ENCODE peak calls at places on chromosomes 1 and 21, in seven cellular contexts. One of them, this sample, is unnamed.
A peak's percentile ranks its signal among the peaks of the same experiment; 100 is the strongest.

GRCh38 chr1:197666769-197667285 is 108.5 kb downstream of the DENND1B start:
- DNase-seq in GM12878: no peak
- DNase-seq in K562: no peak
- DNase-seq in HCT116: no peak
- DNase-seq in HepG2: no peak
- DNase-seq in H1: no peak
- DNase-seq in SK-N-SH: no peak
- DNase-seq in this sample: no peak

GRCh38 chr1:50349242-50349565 is 74.0 kb downstream of the DMRTA2 start:
- DNase-seq in HepG2: no peak
- DNase-seq in H1: no peak
- DNase-seq in GM12878: no peak
- DNase-seq in HCT116: no peak
- DNase-seq in K562: no peak
- DNase-seq in SK-N-SH: peak; percentile 36
- DNase-seq in this sample: no peak

GRCh38 chr1:158931055-158931737 is at the start of gene PYHIN1:
- DNase-seq in K562: no peak
- DNase-seq in GM12878: no peak
- DNase-seq in SK-N-SH: no peak
- DNase-seq in HCT116: no peak
- DNase-seq in HepG2: no peak
- DNase-seq in H1: no peak
- DNase-seq in this sample: peak; percentile 38

GRCh38 chr1:230157409-230158390 is 90.7 kb downstream of the GALNT2 start:
- DNase-seq in HCT116: no peak
- DNase-seq in K562: peak; percentile 59
- DNase-seq in GM12878: no peak
- DNase-seq in HepG2: peak; percentile 88
- DNase-seq in SK-N-SH: no peak
- DNase-seq in H1: no peak
- DNase-seq in this sample: no peak

GRCh38 chr1:61140056-61140549 is 57.7 kb downstream of the NFIA start:
- DNase-seq in HCT116: no peak
- DNase-seq in H1: no peak
- DNase-seq in K562: peak; percentile 69
- DNase-seq in SK-N-SH: no peak
- DNase-seq in HepG2: no peak
- DNase-seq in GM12878: no peak
- DNase-seq in this sample: no peak

GRCh38 chr1:33718166-33718565 is 145.7 kb upstream of the HMGB4 start:
- DNase-seq in HepG2: no peak
- DNase-seq in SK-N-SH: no peak
- DNase-seq in H1: peak; percentile 10
- DNase-seq in HCT116: no peak
- DNase-seq in K562: no peak
- DNase-seq in GM12878: no peak
- DNase-seq in this sample: no peak

GRCh38 chr1:93807301-93807930 is 71.6 kb downstream of the DNTTIP2 start:
- DNase-seq in HepG2: no peak
- DNase-seq in K562: no peak
- DNase-seq in GM12878: no peak
- DNase-seq in H1: no peak
- DNase-seq in HCT116: no peak
- DNase-seq in SK-N-SH: no peak
- DNase-seq in this sample: no peak

GRCh38 chr21:38148046-38148445 is 108.7 kb upstream of the KCNJ15 start:
- DNase-seq in H1: no peak
- DNase-seq in HepG2: no peak
- DNase-seq in K562: no peak
- DNase-seq in HCT116: no peak
- DNase-seq in SK-N-SH: no peak
- DNase-seq in GM12878: no peak
- DNase-seq in this sample: no peak

GRCh38 chr1:89274431-89274857 is 1.8 kb upstream of the GBP5 start:
- DNase-seq in GM12878: no peak
- DNase-seq in H1: no peak
- DNase-seq in HepG2: no peak
- DNase-seq in K562: no peak
- DNase-seq in SK-N-SH: no peak
- DNase-seq in HCT116: no peak
- DNase-seq in this sample: no peak

GRCh38 chr1:36594041-36594440 is 111.3 kb upstream of the CSF3R start:
- DNase-seq in HepG2: no peak
- DNase-seq in H1: no peak
- DNase-seq in K562: no peak
- DNase-seq in GM12878: no peak
- DNase-seq in SK-N-SH: no peak
- DNase-seq in HCT116: no peak
- DNase-seq in this sample: no peak

GRCh38 chr21:43867936-43868335 is 2.9 kb downstream of the AGPAT3 start:
- DNase-seq in K562: no peak
- DNase-seq in HepG2: peak; percentile 87
- DNase-seq in GM12878: no peak
- DNase-seq in SK-N-SH: no peak
- DNase-seq in HCT116: no peak
- DNase-seq in H1: no peak
- DNase-seq in this sample: no peak
- TF ChIP-seq JUND in K562: no peak
- TF ChIP-seq JUND in HepG2: no peak
- TF ChIP-seq JUND in GM12878: no peak
- TF ChIP-seq JUND in SK-N-SH: no peak
- TF ChIP-seq JUND in HCT116: no peak
- TF ChIP-seq JUND in H1: no peak
- TF ChIP-seq JUND in this sample: no peak

GRCh38 chr1:91583326-91583755 is 82.7 kb downstream of the CDC7 start:
- DNase-seq in GM12878: no peak
- DNase-seq in SK-N-SH: no peak
- DNase-seq in HepG2: no peak
- DNase-seq in H1: no peak
- DNase-seq in HCT116: no peak
- DNase-seq in K562: no peak
- DNase-seq in this sample: no peak
- TF ChIP-seq JUND in GM12878: no peak
- TF ChIP-seq JUND in SK-N-SH: peak; percentile 37
- TF ChIP-seq JUND in HepG2: no peak
- TF ChIP-seq JUND in H1: no peak
- TF ChIP-seq JUND in HCT116: no peak
- TF ChIP-seq JUND in K562: no peak
- TF ChIP-seq JUND in this sample: no peak

GRCh38 chr21:26843912-26844257 is 1.3 kb downstream of the ADAMTS1 start:
- DNase-seq in GM12878: no peak
- DNase-seq in SK-N-SH: no peak
- DNase-seq in HCT116: no peak
- DNase-seq in K562: no peak
- DNase-seq in HepG2: no peak
- DNase-seq in H1: no peak
- DNase-seq in this sample: peak; percentile 12
- TF ChIP-seq JUND in GM12878: no peak
- TF ChIP-seq JUND in SK-N-SH: no peak
- TF ChIP-seq JUND in HCT116: no peak
- TF ChIP-seq JUND in K562: no peak
- TF ChIP-seq JUND in HepG2: no peak
- TF ChIP-seq JUND in H1: no peak
- TF ChIP-seq JUND in this sample: no peak

GRCh38 chr1:221097479-221098281 is 218.4 kb downstream of the HLX start:
- DNase-seq in SK-N-SH: no peak
- DNase-seq in K562: no peak
- DNase-seq in GM12878: no peak
- DNase-seq in H1: no peak
- DNase-seq in HCT116: no peak
- DNase-seq in HepG2: no peak
- DNase-seq in this sample: no peak
- TF ChIP-seq JUND in SK-N-SH: peak; percentile 52
- TF ChIP-seq JUND in K562: no peak
- TF ChIP-seq JUND in GM12878: no peak
- TF ChIP-seq JUND in H1: no peak
- TF ChIP-seq JUND in HCT116: no peak
- TF ChIP-seq JUND in HepG2: no peak
- TF ChIP-seq JUND in this sample: no peak

DNA sequence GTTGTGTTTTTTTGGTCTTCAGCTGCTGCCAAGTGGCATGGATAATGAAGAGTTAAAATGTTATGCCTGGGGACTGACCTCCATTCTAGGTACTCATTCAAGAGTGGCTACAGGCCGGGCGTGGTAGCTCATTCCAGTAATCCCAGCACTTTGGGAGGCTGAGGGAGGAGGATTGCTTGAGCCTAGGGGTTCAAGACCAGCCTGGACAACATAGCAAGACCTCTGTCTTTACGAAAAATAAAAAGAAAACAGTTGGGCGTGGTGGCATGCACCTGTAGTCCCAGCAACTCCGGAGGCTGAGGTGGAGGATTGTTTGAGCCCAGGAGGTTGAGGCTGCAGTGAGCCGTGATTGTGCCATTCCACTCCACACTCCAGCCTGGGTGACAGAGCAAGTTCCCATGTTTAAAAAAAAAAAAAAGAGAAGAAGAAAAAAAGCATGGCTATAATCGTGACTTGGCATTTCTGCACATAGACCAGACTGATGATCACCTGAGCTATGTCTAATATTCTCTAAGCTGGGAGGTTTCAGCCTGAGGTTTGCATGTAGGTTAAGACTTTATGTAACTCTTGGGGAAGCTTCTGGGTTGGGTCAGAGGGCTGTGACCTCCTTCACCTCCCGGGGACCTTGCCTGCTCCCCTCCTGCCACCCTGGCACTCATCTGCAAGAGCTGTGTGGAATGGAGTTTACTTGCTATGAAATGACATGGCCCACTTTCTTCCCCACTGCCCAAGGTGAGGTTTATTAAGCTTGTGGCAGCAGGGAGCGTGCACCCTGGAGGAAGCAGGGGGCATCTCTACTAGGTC is 51.3 kb downstream of the DHRS3 start:
- DNase-seq in SK-N-SH: no peak
- DNase-seq in H1: no peak
- DNase-seq in GM12878: no peak
- DNase-seq in HCT116: no peak
- DNase-seq in HepG2: no peak
- DNase-seq in K562: no peak
- DNase-seq in this sample: no peak
- TF ChIP-seq JUND in SK-N-SH: no peak
- TF ChIP-seq JUND in H1: no peak
- TF ChIP-seq JUND in GM12878: no peak
- TF ChIP-seq JUND in HCT116: peak; percentile 13
- TF ChIP-seq JUND in HepG2: no peak
- TF ChIP-seq JUND in K562: no peak
- TF ChIP-seq JUND in this sample: no peak

GRCh38 chr1:115782571-115783281 is 14.2 kb upstream of the CASQ2 start:
- DNase-seq in SK-N-SH: no peak
- DNase-seq in H1: no peak
- DNase-seq in GM12878: no peak
- DNase-seq in HepG2: no peak
- DNase-seq in HCT116: peak; percentile 51
- DNase-seq in K562: no peak
- DNase-seq in this sample: peak; percentile 43
- TF ChIP-seq JUND in SK-N-SH: no peak
- TF ChIP-seq JUND in H1: no peak
- TF ChIP-seq JUND in GM12878: no peak
- TF ChIP-seq JUND in HepG2: no peak
- TF ChIP-seq JUND in HCT116: peak; percentile 47
- TF ChIP-seq JUND in K562: no peak
- TF ChIP-seq JUND in this sample: no peak

This sample was measured in T47D.